ENCODE peak calls at places on chromosomes 1 and 21, in nine cellular contexts. Z is HCT116, H is foreskin keratinocyte, D is substantia nigra, J is transverse colon, Y is PC-9, F is tibial nerve, B is WERI-Rb-1, G is esophagus squamous epithelium. I is an unnamed sample.

GRCh38 chr1:154608522-154609294 is 722 bp upstream of the ADAR start:
- DNase-seq in Z (no peak), H (peak), D (peak), J (peak), Y (peak), F (peak), B (peak), G (no peak), I (peak)

GRCh38 chr1:2862441-2863148 is 61.1 kb upstream of the TTC34 start:
- DNase-seq in Z (no peak), H (no peak), D (no peak), J (no peak), Y (no peak), F (no peak), B (peak), G (no peak), I (no peak)

GRCh38 chr1:21667348-21668231 is 1.6 kb downstream of the RAP1GAP start:
- DNase-seq in Z (no peak), H (no peak), D (no peak), J (no peak), Y (no peak), F (no peak), B (no peak), G (no peak), I (no peak)

GRCh38 chr21:26844258-26845065 is 747 bp downstream of the ADAMTS1 start:
- DNase-seq in Z (no peak), H (no peak), D (peak), J (no peak), Y (no peak), F (peak), B (no peak), G (no peak), I (no peak)

GRCh38 chr1:115082949-115083348 is 6.4 kb downstream of the TSPAN2 start:
- DNase-seq in Z (no peak), H (no peak), D (no peak), J (no peak), Y (no peak), F (no peak), B (no peak), G (no peak), I (no peak)

GRCh38 chr1:96968582-96969378 is 247.2 kb downstream of the PTBP2 start:
- DNase-seq in Z (no peak), H (no peak), D (no peak), J (no peak), Y (no peak), F (no peak), B (no peak), G (no peak), I (peak)

GRCh38 chr21:31273278-31273677 is 70.8 kb downstream of the TIAM1 start:
- DNase-seq in Z (no peak), H (no peak), D (no peak), J (no peak), Y (no peak), F (no peak), B (no peak), G (no peak), I (no peak)

GRCh38 chr1:243623831-243624230 is 226.2 kb downstream of the AKT3 start:
- DNase-seq in Z (no peak), H (peak), D (no peak), J (no peak), Y (no peak), F (no peak), B (no peak), G (no peak), I (no peak)

GRCh38 chr1:17347769-17348592 is 24.0 kb upstream of the PADI6 start:
- DNase-seq in Z (peak), H (peak), D (no peak), J (no peak), Y (peak), F (no peak), B (no peak), G (no peak), I (no peak)

GRCh38 chr1:97632075-97632474 is 288.8 kb downstream of the DPYD start:
- DNase-seq in Z (no peak), H (peak), D (no peak), J (no peak), Y (no peak), F (no peak), B (no peak), G (no peak), I (no peak)

GRCh38 chr21:46324390-46325072 is 575 bp downstream of the PCNT start:
- DNase-seq in Z (peak), H (peak), D (peak), J (peak), Y (peak), F (peak), B (peak), G (peak), I (peak)

GRCh38 chr1:218383681-218384080 is 38.5 kb downstream of the TGFB2 start:
- DNase-seq in Z (no peak), H (peak), D (no peak), J (no peak), Y (no peak), F (no peak), B (no peak), G (no peak), I (no peak)

GRCh38 chr1:218383051-218383450 is 37.9 kb downstream of the TGFB2 start:
- DNase-seq in Z (no peak), H (no peak), D (no peak), J (no peak), Y (no peak), F (no peak), B (no peak), G (no peak), I (no peak)

GRCh38 chr1:218380125-218380977 is 35.2 kb downstream of the TGFB2 start:
- DNase-seq in Z (no peak), H (peak), D (no peak), J (no peak), Y (peak), F (no peak), B (no peak), G (no peak), I (no peak)

GRCh38 chr1:218382261-218382660 is 37.1 kb downstream of the TGFB2 start:
- DNase-seq in Z (no peak), H (no peak), D (no peak), J (no peak), Y (no peak), F (no peak), B (no peak), G (no peak), I (no peak)

GRCh38 chr1:218384576-218384975 is 39.4 kb downstream of the TGFB2 start:
- DNase-seq in Z (no peak), H (no peak), D (no peak), J (no peak), Y (no peak), F (no peak), B (peak), G (no peak), I (no peak)
- H3K27ac ChIP-seq in Z (no peak), H (no peak), D (no peak), J (no peak), Y (no peak), F (no peak), B (peak), G (no peak), I (no peak)

DNA sequence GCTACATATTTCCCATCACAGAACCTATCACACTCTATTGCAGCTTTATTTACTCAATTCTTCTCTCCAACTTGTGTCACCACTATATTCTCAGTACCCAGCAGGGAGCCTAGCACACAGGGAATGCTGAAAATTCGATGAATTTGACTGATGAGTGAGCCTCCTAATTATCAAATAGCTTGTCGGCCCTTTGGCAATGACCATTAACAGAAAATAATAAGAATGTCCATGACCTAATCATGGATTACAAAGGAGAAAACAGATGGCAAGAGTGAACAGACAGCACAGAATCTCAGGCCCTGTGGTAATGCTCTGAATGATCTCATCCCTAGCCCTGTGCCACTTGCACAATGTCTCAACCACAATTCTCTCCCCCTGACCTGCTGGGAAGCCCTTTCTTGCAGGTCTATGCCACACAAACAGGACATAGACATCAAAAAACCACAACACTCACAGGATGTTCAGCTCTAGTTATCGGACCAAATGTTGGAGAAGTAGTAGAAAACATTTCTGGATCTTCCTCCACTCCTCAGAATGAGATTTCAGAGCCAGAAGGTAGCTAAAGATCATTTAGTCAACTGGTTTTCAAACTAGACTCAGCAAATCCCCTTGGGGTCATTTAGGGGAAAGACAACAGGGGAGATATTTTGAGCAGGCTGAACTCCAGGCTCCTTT is 68.4 kb downstream of the LUZP1 start:
- DNase-seq in Z (no peak), H (peak), D (no peak), J (no peak), Y (peak), F (peak), B (peak), G (no peak), I (no peak)
- H3K27ac ChIP-seq in Z (no peak), H (peak), D (peak), J (peak), Y (peak), F (peak), B (peak), G (peak), I (no peak)

GRCh38 chr1:180533571-180533987 is 25.2 kb upstream of the OVAAL start:
- DNase-seq in Z (peak), H (peak), D (peak), J (peak), Y (no peak), F (peak), B (peak), G (no peak), I (peak)

GRCh38 chr1:180528868-180529470 is 26.6 kb upstream of the ACBD6 start:
- DNase-seq in Z (no peak), H (no peak), D (no peak), J (no peak), Y (no peak), F (no peak), B (no peak), G (no peak), I (no peak)

GRCh38 chr1:180532854-180533253 is 25.9 kb upstream of the OVAAL start:
- DNase-seq in Z (no peak), H (no peak), D (no peak), J (no peak), Y (no peak), F (no peak), B (no peak), G (no peak), I (no peak)

GRCh38 chr1:180527270-180527669 is 24.9 kb upstream of the ACBD6 start:
- DNase-seq in Z (no peak), H (no peak), D (no peak), J (no peak), Y (no peak), F (no peak), B (no peak), G (no peak), I (no peak)

DNA sequence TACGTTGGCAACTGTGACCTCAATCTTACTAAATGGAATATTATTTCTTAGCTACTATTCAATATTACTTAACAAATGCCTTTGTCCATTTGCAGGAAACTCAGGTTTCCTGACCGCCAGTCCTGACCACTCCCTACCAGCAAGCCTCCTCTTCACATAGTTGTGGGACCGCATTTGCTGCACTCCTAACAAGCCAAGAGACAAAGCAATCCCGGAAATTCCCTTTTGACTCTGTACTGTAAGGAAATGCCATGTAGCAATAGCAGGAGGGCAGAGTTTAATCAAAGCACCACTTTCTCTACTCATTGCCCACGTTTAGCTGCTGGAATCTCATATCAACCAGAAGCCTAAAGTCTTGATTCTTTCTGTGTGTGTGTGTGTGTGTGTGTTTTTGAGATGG is 28.1 kb upstream of the ACBD6 start:
- DNase-seq in Z (no peak), H (peak), D (no peak), J (peak), Y (peak), F (no peak), B (no peak), G (no peak), I (no peak)
- H3K27ac ChIP-seq in Z (no peak), H (no peak), D (no peak), J (no peak), Y (no peak), F (peak), B (no peak), G (peak), I (no peak)

DNA sequence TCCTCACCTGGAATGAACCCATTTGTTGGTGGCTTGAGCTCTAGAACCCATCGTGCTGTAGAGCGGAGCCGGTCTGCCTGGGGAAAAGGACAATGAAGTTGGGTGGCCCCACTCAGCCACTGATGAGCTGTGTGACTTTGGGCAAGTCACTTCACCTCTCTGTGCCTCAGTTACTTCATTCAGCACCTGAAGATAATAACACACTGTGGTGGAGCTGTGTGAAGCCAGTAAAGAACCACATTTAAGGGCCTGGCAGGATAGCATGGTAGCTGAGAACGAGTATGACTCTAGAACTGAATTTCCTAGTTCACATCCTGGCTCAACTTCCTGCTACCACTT is 37.1 kb downstream of the EPHB2 start:
- DNase-seq in Z (no peak), H (no peak), D (no peak), J (no peak), Y (no peak), F (no peak), B (no peak), G (no peak), I (no peak)
- H3K27ac ChIP-seq in Z (no peak), H (no peak), D (no peak), J (no peak), Y (peak), F (no peak), B (no peak), G (no peak), I (no peak)

DNA sequence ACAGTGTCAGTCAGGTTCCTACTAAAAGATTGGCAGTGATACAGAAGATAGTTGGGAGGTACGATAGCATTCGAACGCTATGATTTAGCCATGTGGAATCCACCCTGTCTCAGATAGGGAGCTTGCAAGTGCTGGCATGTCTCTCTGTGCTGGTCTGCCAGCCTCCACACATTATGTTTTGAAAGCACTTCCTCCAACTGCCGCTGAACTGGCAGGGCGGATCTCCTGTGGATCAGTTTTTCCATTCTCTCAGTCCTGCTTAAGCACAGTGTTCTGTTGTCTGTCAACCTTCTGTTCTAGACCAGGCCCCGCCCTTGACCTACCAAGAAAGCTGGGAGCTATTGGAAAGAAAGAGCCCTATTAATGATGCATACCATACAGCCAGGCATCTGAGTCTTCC is 65.5 kb upstream of the PALMD start:
- DNase-seq in Z (no peak), H (peak), D (no peak), J (no peak), Y (no peak), F (no peak), B (no peak), G (no peak), I (no peak)
- H3K27ac ChIP-seq in Z (no peak), H (peak), D (no peak), J (no peak), Y (no peak), F (peak), B (no peak), G (peak), I (no peak)

DNA sequence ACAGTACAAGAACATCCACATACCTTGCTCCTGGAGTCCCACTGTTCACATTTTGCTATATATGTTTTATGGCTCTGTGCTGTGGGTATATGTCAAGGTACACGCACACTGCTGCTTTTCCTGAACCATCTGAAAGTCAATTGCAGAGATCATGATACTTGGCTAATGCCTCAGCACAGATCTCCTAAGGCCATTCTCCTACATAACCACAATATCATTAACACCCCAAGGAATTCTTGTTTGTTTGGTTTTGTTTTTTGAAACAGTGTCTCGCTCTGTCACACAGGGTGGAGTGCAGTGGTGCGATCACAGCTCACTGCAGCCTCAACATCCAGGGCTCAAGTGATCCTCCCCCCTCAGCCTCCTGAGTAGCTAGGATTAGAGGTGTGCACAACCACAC is 16.0 kb downstream of the CTNNBIP1 start:
- DNase-seq in Z (no peak), H (no peak), D (no peak), J (no peak), Y (peak), F (no peak), B (no peak), G (no peak), I (no peak)
- H3K27ac ChIP-seq in Z (peak), H (peak), D (no peak), J (no peak), Y (peak), F (no peak), B (no peak), G (peak), I (no peak)

GRCh38 chr1:54950361-54951163 is 29.9 kb upstream of the TMEM61 start:
- DNase-seq in Z (peak), H (peak), D (peak), J (peak), Y (peak), F (peak), B (peak), G (no peak), I (no peak)
- H3K27ac ChIP-seq in Z (no peak), H (no peak), D (peak), J (peak), Y (no peak), F (peak), B (peak), G (peak), I (peak)